ENCODE peak calls at places on chromosomes 4 and X, in four cellular contexts. F is naive thymus-derived CD4-positive, alpha-beta T cell; S is hippocampal formation; Q is HL-60. K is an unnamed sample.

GRCh38 chr4:1863297-1864033 is 7.5 kb upstream of the LETM1 start:
- DNase-seq in S (no peak), Q (no peak), F (no peak), K (no peak)

GRCh38 chrX:38276089-38276488 is 51.2 kb downstream of the RPGR start:
- DNase-seq in Q (no peak), S (no peak), F (no peak), K (no peak)

GRCh38 chr4:55947912-55948725 is 626 bp upstream of the CEP135 start:
- DNase-seq in F (peak), S (peak), Q (no peak), K (peak)

GRCh38 chr4:128686810-128687209 is 122.7 kb upstream of the JADE1 start:
- DNase-seq in S (no peak), F (no peak), Q (no peak), K (no peak)

GRCh38 chr4:109999513-109999912 is 86.8 kb downstream of the EGF start:
- DNase-seq in F (no peak), S (no peak), Q (no peak), K (no peak)

GRCh38 chr4:53755656-53756055 is 164.4 kb upstream of the LNX1 start:
- DNase-seq in S (no peak), F (no peak), Q (no peak), K (no peak)

GRCh38 chr4:107699466-107700206 is 20.4 kb downstream of the PAPSS1 start:
- DNase-seq in S (no peak), Q (no peak), F (no peak), K (no peak)

GRCh38 chr4:20838476-20838875 is 138.2 kb downstream of the PACRGL start:
- DNase-seq in F (no peak), S (no peak), Q (no peak), K (no peak)

GRCh38 chrX:20315140-20315539 is 48.4 kb upstream of the RPS6KA3 start:
- DNase-seq in S (no peak), F (no peak), Q (peak), K (no peak)

GRCh38 chr4:1600811-1601532 is 83.1 kb downstream of the FAM53A start:
- DNase-seq in S (no peak), Q (no peak), F (no peak), K (no peak)

GRCh38 chrX:2958199-2958598 is 29.1 kb upstream of the ARSD start:
- DNase-seq in Q (no peak), F (no peak), S (no peak), K (no peak)

GRCh38 chr4:16573181-16573580 is 325.3 kb downstream of the LDB2 start:
- DNase-seq in Q (no peak), F (no peak), S (no peak), K (peak)

GRCh38 chr4:56979674-56980073 is 978 bp downstream of the POLR2B start:
- DNase-seq in S (no peak), Q (no peak), F (peak), K (peak)

GRCh38 chr4:40672528-40673522 is 43.2 kb upstream of the RBM47 start:
- DNase-seq in F (peak), S (no peak), Q (peak), K (peak)

GRCh38 chr4:19494958-19495357 is 756.7 kb upstream of the SLIT2 start:
- DNase-seq in Q (no peak), S (no peak), F (no peak), K (peak)

GRCh38 chr4:75211422-75211821 is 278.5 kb downstream of the PARM1 start:
- DNase-seq in S (no peak), Q (no peak), F (no peak), K (no peak)

GRCh38 chr4:54165438-54165837 is 63.7 kb upstream of the PDGFRA start:
- DNase-seq in Q (no peak), S (no peak), F (no peak), K (peak)

GRCh38 chr4:77154761-77155499 is 2.1 kb upstream of the CCNG2 start:
- DNase-seq in S (peak), F (no peak), Q (no peak), K (no peak)

GRCh38 chr4:175298119-175298518 is 380.0 kb downstream of the ADAM29 start:
- DNase-seq in S (no peak), F (no peak), Q (no peak), K (peak)

GRCh38 chr4:110049951-110050925 is 137.6 kb downstream of the EGF start:
- DNase-seq in S (peak), Q (no peak), F (peak), K (peak)

GRCh38 chrX:53714580-53715335 is 28.2 kb upstream of the HUWE1 start:
- DNase-seq in S (no peak), Q (peak), F (peak), K (peak)

GRCh38 chrX:110146521-110146920 is 143.6 kb downstream of the TMEM164 start:
- DNase-seq in S (peak), F (peak), Q (no peak), K (peak)

GRCh38 chrX:39953879-39954278 is 143.9 kb downstream of the BCOR start:
- DNase-seq in Q (no peak), F (no peak), S (no peak), K (peak)

GRCh38 chr4:184763150-184763780 is 29.4 kb upstream of the CENPU start:
- DNase-seq in F (peak), S (no peak), Q (no peak), K (no peak)

GRCh38 chrX:39653656-39654055 is 444.1 kb downstream of the BCOR start:
- DNase-seq in S (peak), F (no peak), Q (no peak), K (no peak)

GRCh38 chr4:77052352-77052751 is 23.4 kb downstream of the CCNI start:
- DNase-seq in F (peak), S (no peak), Q (no peak), K (peak)

GRCh38 chr4:89303177-89303576 is 4.4 kb downstream of the GPRIN3 start:
- DNase-seq in S (no peak), F (peak), Q (no peak), K (no peak)

GRCh38 chr4:122341906-122342305 is 36.9 kb upstream of the ADAD1 start:
- DNase-seq in S (no peak), Q (no peak), F (no peak), K (peak)

GRCh38 chr4:19254476-19254875 is 997.2 kb upstream of the SLIT2 start:
- DNase-seq in S (no peak), F (no peak), Q (no peak), K (no peak)

GRCh38 chrX:153772608-153773217 is 8.1 kb upstream of the SRPK3 start:
- DNase-seq in F (no peak), S (no peak), Q (no peak), K (no peak)

GRCh38 chr4:8594097-8595038 is 1.8 kb downstream of the CPZ start:
- DNase-seq in F (no peak), Q (peak), S (peak), K (peak)

GRCh38 chr4:29278580-29278979 is 1441.6 kb upstream of the PCDH7 start:
- DNase-seq in S (no peak), F (no peak), Q (no peak), K (peak)

GRCh38 chrX:111040377-111041017 is 55.5 kb upstream of the PAK3 start:
- DNase-seq in S (no peak), Q (no peak), F (no peak), K (peak)

GRCh38 chr4:52996261-52997131 is 134.4 kb downstream of the RASL11B start:
- DNase-seq in S (no peak), Q (no peak), F (no peak), K (no peak)

GRCh38 chr4:97662133-97662532 is 481.1 kb downstream of the STPG2 start:
- DNase-seq in F (no peak), Q (no peak), S (no peak), K (no peak)